ENCODE peak calls at places on chromosomes 5 and 9, in five cellular contexts. B, Z, F, P and K are unnamed samples.
A peak's percentile ranks its signal among the peaks of the same experiment; 100 is the strongest.

GRCh38 chr5:170330568-170331054 is 33.0 kb upstream of the LCP2 start:
- DNase-seq in P (no peak), Z (no peak), B (no peak), F (no peak), K (no peak)

GRCh38 chr5:43019615-43020293 is 20.4 kb downstream of the ANXA2R start:
- DNase-seq in B (peak; percentile 85), Z (no peak), F (peak; percentile 95), P (peak; percentile 75), K (no peak)

GRCh38 chr5:16271851-16272250 is 92.3 kb upstream of the MARCHF11 start:
- DNase-seq in B (no peak), Z (no peak), F (no peak), P (no peak), K (no peak)

GRCh38 chr5:15026011-15026481 is 154.5 kb upstream of the ANKH start:
- DNase-seq in Z (no peak), F (no peak), P (no peak), B (no peak), K (no peak)

GRCh38 chr5:36491860-36492259 is 114.5 kb upstream of the SLC1A3 start:
- DNase-seq in F (no peak), Z (no peak), P (no peak), B (no peak), K (no peak)

GRCh38 chr5:167576126-167576525 is 715.3 kb upstream of the WWC1 start:
- DNase-seq in P (no peak), B (no peak), F (no peak), Z (no peak), K (no peak)

GRCh38 chr9:128101231-128101641 is 26.3 kb downstream of the PTGES2 start:
- DNase-seq in B (no peak), F (no peak), Z (peak; percentile 23), P (no peak), K (no peak)

GRCh38 chr9:131892162-131892707 is 152.4 kb upstream of the RAPGEF1 start:
- DNase-seq in Z (no peak), P (no peak), F (no peak), B (no peak), K (no peak)

GRCh38 chr5:8843766-8844165 is 702.1 kb downstream of the SEMA5A start:
- DNase-seq in B (peak; percentile 62), Z (no peak), P (no peak), F (no peak), K (no peak)

GRCh38 chr9:122032346-122032745 is 60.8 kb downstream of the TTLL11 start:
- DNase-seq in Z (peak; percentile 24), B (no peak), P (no peak), F (no peak), K (no peak)

GRCh38 chr5:15797116-15797515 is 297.1 kb downstream of the FBXL7 start:
- DNase-seq in Z (no peak), B (no peak), F (no peak), P (no peak), K (no peak)

GRCh38 chr9:82419827-82420486 is 431.4 kb downstream of the SPATA31D1 start:
- DNase-seq in F (no peak), P (no peak), B (no peak), Z (no peak), K (no peak)

GRCh38 chr5:112848116-112848811 is 12.8 kb upstream of the SRP19 start:
- DNase-seq in Z (no peak), F (peak; percentile 79), P (peak; percentile 51), B (peak; percentile 58), K (no peak)

GRCh38 chr9:102069969-102070368 is 331.5 kb upstream of the GRIN3A start:
- DNase-seq in B (peak; percentile 51), P (no peak), Z (no peak), F (no peak), K (no peak)

GRCh38 chr5:100406640-100407039 is 128.5 kb upstream of the FAM174A start:
- DNase-seq in Z (no peak), P (no peak), B (no peak), F (no peak), K (no peak)

GRCh38 chr5:175823731-175824525 is 47.5 kb upstream of the CPLX2 start:
- DNase-seq in P (no peak), B (no peak), F (no peak), Z (no peak), K (no peak)

GRCh38 chr5:139105621-139106071 is 92.5 kb downstream of the SIL1 start:
- DNase-seq in Z (no peak), F (no peak), P (no peak), B (no peak), K (no peak)

GRCh38 chr5:72692273-72692672 is 124.2 kb upstream of the TNPO1 start:
- DNase-seq in Z (no peak), F (no peak), B (no peak), P (no peak), K (no peak)

GRCh38 chr9:136361047-136361756 is 2.3 kb downstream of the DNLZ start:
- DNase-seq in F (no peak), Z (no peak), B (no peak), P (no peak), K (no peak)

GRCh38 chr5:169745441-169746146 is 108.5 kb downstream of the DOCK2 start:
- DNase-seq in F (no peak), B (peak; percentile 38), Z (no peak), P (no peak), K (no peak)

GRCh38 chr9:90985631-90986030 is 184.0 kb downstream of the SYK start:
- DNase-seq in B (no peak), Z (no peak), F (no peak), P (no peak), K (no peak)

GRCh38 chr5:157284458-157285212 is 18.7 kb downstream of the CYFIP2 start:
- DNase-seq in Z (no peak), F (no peak), B (no peak), P (no peak), K (no peak)

GRCh38 chr9:98707158-98708102 is 1.3 kb downstream of the GABBR2 start:
- DNase-seq in Z (no peak), P (peak; percentile 73), B (peak; percentile 52), F (no peak), K (peak; percentile 82)
- TF ChIP-seq CTCF in Z (no peak), P (peak; percentile 20), B (peak; percentile 85), F (peak; percentile 43), K (peak; percentile 83)

GRCh38 chr5:104412649-104413240 is 850.2 kb upstream of the NUDT12 start:
- DNase-seq in F (peak; percentile 20), P (peak; percentile 9), Z (no peak), B (peak; percentile 57), K (no peak)
- TF ChIP-seq CTCF in F (peak; percentile 71), P (peak; percentile 55), Z (no peak), B (peak; percentile 89), K (peak; percentile 69)

GRCh38 chr9:114733814-114734213 is 51.8 kb upstream of the TEX48 start:
- DNase-seq in F (no peak), P (no peak), B (peak; percentile 62), Z (no peak), K (no peak)

GRCh38 chr9:114732842-114733241 is 50.9 kb upstream of the TEX48 start:
- DNase-seq in P (no peak), F (no peak), B (no peak), Z (no peak), K (no peak)

GRCh38 chr9:114735732-114736131 is 53.7 kb upstream of the TEX48 start:
- DNase-seq in B (no peak), Z (no peak), P (no peak), F (no peak), K (no peak)

GRCh38 chr9:114738581-114739316 is 56.8 kb upstream of the TEX48 start:
- DNase-seq in B (peak; percentile 83), Z (peak; percentile 44), F (peak; percentile 78), P (peak; percentile 63), K (no peak)

DNA sequence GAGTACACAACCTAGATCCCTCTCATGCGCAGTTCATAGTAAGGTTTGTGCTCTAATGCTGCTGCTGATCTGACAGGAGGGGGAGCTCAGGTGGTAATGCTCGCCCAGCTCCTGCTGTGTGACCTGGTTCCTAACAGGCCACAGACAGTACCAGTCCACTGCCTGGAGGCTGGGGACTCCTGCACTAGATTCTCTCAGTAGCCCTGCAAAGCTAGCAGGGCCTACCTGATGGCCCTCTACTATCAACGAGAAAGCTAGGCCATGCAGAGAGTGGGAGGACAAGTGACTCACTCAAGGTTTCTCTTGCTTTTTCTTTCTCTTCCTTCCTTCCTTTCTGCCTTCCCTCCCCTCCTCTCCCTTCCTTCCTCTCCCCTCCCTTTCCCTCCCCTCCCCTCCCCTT is 55.1 kb upstream of the TEX48 start:
- DNase-seq in P (no peak), B (no peak), Z (no peak), F (no peak), K (no peak)
- TF ChIP-seq CTCF in P (no peak), B (no peak), Z (no peak), F (no peak), K (no peak)

DNA sequence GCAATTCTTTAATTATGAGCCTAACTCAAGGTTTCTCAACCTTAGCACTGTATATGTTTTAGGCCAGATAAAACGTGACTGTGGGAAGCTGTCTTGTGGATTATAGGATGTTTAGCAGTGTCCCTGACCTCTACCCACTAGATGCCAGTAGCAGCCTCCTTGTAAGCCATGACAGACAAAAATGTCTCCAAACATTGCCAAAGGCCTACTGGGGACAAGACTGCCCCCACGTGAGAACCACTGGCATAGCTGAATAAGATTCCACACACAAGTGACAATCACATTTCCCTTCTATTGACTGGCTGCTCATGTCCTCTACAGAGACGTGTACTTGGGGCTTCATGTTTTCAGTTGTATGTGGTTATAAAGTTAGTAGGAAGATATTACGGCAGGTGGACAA is 55.4 kb downstream of the GOLM1 start:
- DNase-seq in P (no peak), Z (no peak), B (no peak), F (no peak), K (no peak)
- TF ChIP-seq CTCF in P (no peak), Z (no peak), B (peak; percentile 32), F (no peak), K (peak; percentile 21)

GRCh38 chr9:20526500-20527319 is 95.6 kb downstream of the MLLT3 start:
- DNase-seq in F (no peak), P (no peak), B (peak; percentile 13), Z (no peak), K (no peak)
- TF ChIP-seq CTCF in F (no peak), P (no peak), B (no peak), Z (no peak), K (no peak)